ENCODE peak calls at places on chromosomes 11 and 22, in eight cellular contexts. T is mucosa of descending colon, M is tibial nerve, Z is pancreas, K is H9, A is lung, I is esophagus squamous epithelium, U is Panc1. L is an unnamed sample.

GRCh38 chr11:93525601-93526000 is 17.6 kb downstream of the SMCO4 start:
- DNase-seq in U (no peak), I (no peak), A (no peak), M (no peak), K (no peak), Z (no peak), T (no peak), L (no peak)

GRCh38 chr11:111838054-111838453 is 33.3 kb downstream of the ALG9 start:
- DNase-seq in U (no peak), T (no peak), K (no peak), Z (no peak), A (no peak), I (no peak), M (no peak), L (no peak)

GRCh38 chr11:36026315-36026968 is 82.6 kb downstream of the LDLRAD3 start:
- DNase-seq in A (no peak), I (no peak), U (no peak), K (no peak), T (no peak), Z (no peak), M (no peak), L (no peak)

GRCh38 chr11:96827164-96827563 is 437.4 kb downstream of the JRKL start:
- DNase-seq in T (peak; percentile 1), A (no peak), M (no peak), U (no peak), I (no peak), K (no peak), Z (no peak), L (no peak)

GRCh38 chr11:77204792-77205466 is 76.9 kb downstream of the MYO7A start:
- DNase-seq in A (no peak), K (no peak), T (no peak), M (no peak), U (no peak), I (no peak), Z (no peak), L (no peak)

GRCh38 chr11:35316161-35316560 is 103.2 kb downstream of the SLC1A2 start:
- DNase-seq in I (no peak), U (no peak), A (no peak), T (no peak), Z (no peak), M (no peak), K (no peak), L (no peak)

GRCh38 chr22:46471901-46472721 is 65.3 kb downstream of the CELSR1 start:
- DNase-seq in I (no peak), K (no peak), M (no peak), U (no peak), A (no peak), T (no peak), Z (no peak), L (no peak)

GRCh38 chr11:34855021-34855753 is 61.0 kb downstream of the APIP start:
- DNase-seq in Z (no peak), I (no peak), T (peak; percentile 59), U (no peak), M (peak; percentile 7), K (no peak), A (peak; percentile 57), L (no peak)

GRCh38 chr22:17946691-17947367 is 77.5 kb downstream of the MICAL3 start:
- DNase-seq in K (no peak), Z (no peak), U (no peak), A (no peak), M (no peak), I (no peak), T (no peak), L (no peak)

GRCh38 chr22:17945851-17946690 is 78.3 kb downstream of the MICAL3 start:
- DNase-seq in K (no peak), T (no peak), M (no peak), U (no peak), I (no peak), A (no peak), Z (no peak), L (no peak)

GRCh38 chr22:17943533-17944204 is 80.7 kb downstream of the MICAL3 start:
- DNase-seq in U (no peak), Z (peak; percentile 40), A (no peak), M (no peak), T (peak; percentile 46), K (no peak), I (no peak), L (no peak)

GRCh38 chr22:17944205-17944725 is 80.1 kb downstream of the MICAL3 start:
- DNase-seq in K (no peak), M (no peak), T (no peak), Z (no peak), I (no peak), A (no peak), U (no peak), L (no peak)

DNA sequence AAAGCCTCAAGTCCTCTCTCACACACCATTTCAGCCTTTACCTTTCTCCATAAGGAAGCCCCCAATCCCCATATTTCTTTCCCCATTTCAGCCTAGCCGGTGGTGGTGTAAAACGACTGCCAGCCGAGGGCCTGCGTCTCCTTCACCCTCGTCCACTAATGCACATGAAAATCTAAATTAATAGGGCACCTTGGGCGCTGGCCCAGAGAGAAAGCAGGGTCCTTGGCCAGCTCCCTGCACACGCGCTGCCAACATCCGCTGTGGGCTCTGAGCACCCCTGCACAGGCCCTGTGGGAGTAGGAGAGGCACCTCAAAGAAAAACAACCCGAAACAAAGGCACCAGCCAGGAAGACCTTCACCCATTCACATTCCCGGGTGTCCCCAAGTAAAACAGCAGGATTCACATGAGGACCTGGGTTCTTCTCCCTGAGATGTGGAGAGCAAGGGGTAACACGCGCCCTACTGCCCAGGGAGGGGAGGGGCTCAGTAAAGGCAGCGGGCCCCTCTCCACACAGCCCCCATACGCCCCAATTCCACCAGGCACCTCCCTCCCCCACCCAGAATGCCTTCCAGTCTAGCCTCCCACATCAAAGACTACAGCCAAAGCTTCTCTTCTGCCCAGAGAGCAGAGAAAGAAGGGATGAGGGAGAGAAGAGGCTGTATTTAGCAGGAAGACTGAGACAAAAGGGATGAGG is 79.1 kb downstream of the MICAL3 start:
- DNase-seq in U (no peak), Z (no peak), A (no peak), T (no peak), I (no peak), M (no peak), K (no peak), L (no peak)
- H3K4me1 ChIP-seq in U (peaks cover 2% of the 10 kb centered on the region), Z (no peaks in the 10 kb centered on the region), A (peaks cover 49% of the 10 kb centered on the region), T (peaks cover 14% of the 10 kb centered on the region), I (peaks cover 70% of the 10 kb centered on the region), M (peaks cover 14% of the 10 kb centered on the region), K (peaks cover 11% of the 10 kb centered on the region), L (peaks cover 4% of the 10 kb centered on the region)

DNA sequence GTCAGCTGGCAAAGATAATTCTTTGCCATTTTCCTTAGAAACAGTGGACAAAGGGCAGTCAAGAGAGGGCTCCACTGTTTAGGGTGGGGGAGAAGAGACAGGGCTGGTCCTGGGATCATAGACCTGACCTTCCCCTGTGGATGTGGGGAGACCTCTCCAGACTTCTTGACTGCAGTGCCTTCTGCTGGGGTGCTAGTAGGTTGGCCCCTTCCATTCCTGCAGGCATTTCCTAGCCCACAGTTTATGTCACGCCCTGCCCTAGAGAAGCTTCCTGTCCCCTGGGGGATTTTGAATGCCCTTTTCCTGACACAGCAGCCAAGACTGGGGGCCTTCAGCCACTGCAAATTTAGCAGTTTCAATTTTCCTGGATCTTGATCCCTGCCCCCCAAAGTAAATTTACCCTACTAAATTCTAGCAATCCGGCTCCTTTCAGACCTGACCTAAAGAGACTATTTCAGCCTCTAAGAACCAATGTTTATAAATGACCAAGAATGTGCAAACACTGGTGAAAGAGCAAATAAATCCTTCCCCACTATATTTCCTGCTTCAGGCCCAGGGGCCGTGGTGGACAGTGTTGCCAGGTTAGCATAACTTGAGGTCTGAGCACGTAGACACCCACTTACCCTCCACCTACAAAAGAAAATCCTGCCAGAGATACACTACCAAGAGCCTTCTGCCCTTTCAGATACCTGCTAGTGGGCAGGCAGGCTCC is 58.4 kb downstream of the PPFIBP2 start:
- DNase-seq in K (peak; percentile 40), T (no peak), U (no peak), Z (no peak), A (peak; percentile 54), I (no peak), M (no peak), L (no peak)
- H3K4me1 ChIP-seq in K (peaks cover 11% of the 10 kb centered on the region), T (peaks cover 52% of the 10 kb centered on the region), U (peaks cover 8% of the 10 kb centered on the region), Z (peaks cover 9% of the 10 kb centered on the region), A (peaks cover 3% of the 10 kb centered on the region), I (peaks cover 79% of the 10 kb centered on the region), M (peaks cover 49% of the 10 kb centered on the region), L (peaks cover 15% of the 10 kb centered on the region)

GRCh38 chr11:69416123-69416475 is 65.4 kb upstream of the LINC01488 start:
- DNase-seq in T (no peak), M (no peak), K (no peak), U (no peak), I (no peak), Z (no peak), A (no peak), L (no peak)

GRCh38 chr11:69415411-69416122 is 65.9 kb upstream of the LINC01488 start:
- DNase-seq in M (no peak), T (no peak), A (no peak), Z (no peak), U (no peak), K (no peak), I (no peak), L (no peak)

GRCh38 chr11:69414773-69415187 is 66.7 kb upstream of the LINC01488 start:
- DNase-seq in I (no peak), K (no peak), U (no peak), M (no peak), T (no peak), A (no peak), Z (no peak), L (no peak)

GRCh38 chr11:69417211-69418085 is 64.0 kb upstream of the LINC01488 start:
- DNase-seq in I (no peak), M (no peak), Z (peak; percentile 60), A (no peak), U (no peak), K (no peak), T (no peak), L (no peak)

GRCh38 chr11:69416746-69417145 is 64.7 kb upstream of the LINC01488 start:
- DNase-seq in A (no peak), I (no peak), T (no peak), K (no peak), U (no peak), M (no peak), Z (no peak), L (no peak)
- H3K4me1 ChIP-seq in A (no peaks in the 10 kb centered on the region), I (peaks cover 24% of the 10 kb centered on the region), T (no peaks in the 10 kb centered on the region), K (no peaks in the 10 kb centered on the region), U (peaks cover 15% of the 10 kb centered on the region), M (peaks cover 16% of the 10 kb centered on the region), Z (no peaks in the 10 kb centered on the region), L (peaks cover 6% of the 10 kb centered on the region)

GRCh38 chr11:118696673-118697226 is 17.3 kb upstream of the TREH start:
- DNase-seq in I (no peak), A (no peak), M (no peak), U (no peak), K (no peak), T (no peak), Z (no peak), L (no peak)

GRCh38 chr11:118691926-118692830 is 12.7 kb upstream of the TREH start:
- DNase-seq in T (peak; percentile 21), U (no peak), M (no peak), K (no peak), A (no peak), Z (no peak), I (no peak), L (no peak)

GRCh38 chr11:118697346-118697745 is 17.9 kb upstream of the TREH start:
- DNase-seq in I (no peak), T (no peak), U (no peak), Z (no peak), K (no peak), M (no peak), A (no peak), L (no peak)

GRCh38 chr11:118694771-118695170 is 15.3 kb upstream of the TREH start:
- DNase-seq in A (no peak), M (no peak), I (no peak), Z (no peak), T (no peak), U (no peak), K (no peak), L (no peak)

GRCh38 chr11:118694185-118694584 is 14.7 kb upstream of the TREH start:
- DNase-seq in K (no peak), I (no peak), Z (no peak), T (no peak), M (no peak), U (no peak), A (no peak), L (no peak)
- H3K4me1 ChIP-seq in K (peaks cover 6% of the 10 kb centered on the region), I (peaks cover 46% of the 10 kb centered on the region), Z (no peaks in the 10 kb centered on the region), T (peaks cover 18% of the 10 kb centered on the region), M (peaks cover 12% of the 10 kb centered on the region), U (peaks cover 3% of the 10 kb centered on the region), A (no peaks in the 10 kb centered on the region), L (peaks cover 9% of the 10 kb centered on the region)

L was measured in iPS DF 6.9.